ENCODE peak calls at places on chromosome 4, in six cellular contexts. D is H1, X is K562, F is GM12891, K is HepG2, N is GM12878. S is an unnamed sample.

GRCh38 chr4:107854326-107855030 is 29.7 kb downstream of the SGMS2 start:
- DNase-seq in N (no peak), X (no peak), F (no peak), D (no peak), K (no peak), S (no peak)

GRCh38 chr4:141609243-141609642 is 27.1 kb upstream of the IL15 start:
- DNase-seq in N (no peak), X (no peak), K (no peak), D (no peak), F (no peak), S (no peak)

GRCh38 chr4:19358015-19358414 is 893.7 kb upstream of the SLIT2 start:
- DNase-seq in F (no peak), K (no peak), D (no peak), N (no peak), X (no peak), S (no peak)

GRCh38 chr4:96146686-96147085 is 306.8 kb downstream of the PDHA2 start:
- DNase-seq in N (no peak), D (no peak), F (no peak), X (no peak), K (no peak), S (no peak)

GRCh38 chr4:87353592-87353991 is 30.9 kb upstream of the HSD17B13 start:
- DNase-seq in D (peak), X (no peak), N (peak), K (peak), F (peak), S (peak)

GRCh38 chr4:100189820-100190642 is at the start of gene DDIT4L:
- DNase-seq in F (no peak), D (peak), X (peak), N (no peak), K (no peak), S (no peak)

GRCh38 chr4:11701978-11702377 is 273.3 kb upstream of the HS3ST1 start:
- DNase-seq in K (no peak), N (no peak), F (no peak), X (no peak), D (no peak), S (no peak)

GRCh38 chr4:151786158-151786495 is 25.3 kb upstream of the GATB start:
- DNase-seq in F (no peak), X (no peak), D (no peak), N (no peak), K (no peak), S (no peak)

GRCh38 chr4:76562161-76562560 is 127.1 kb downstream of the SHROOM3 start:
- DNase-seq in K (no peak), N (no peak), F (no peak), X (no peak), D (no peak), S (no peak)

GRCh38 chr4:170025523-170026252 is 507 bp downstream of the MFAP3L start:
- DNase-seq in K (no peak), F (no peak), X (no peak), D (peak), N (no peak), S (no peak)

GRCh38 chr4:69601065-69601464 is 38.4 kb downstream of the UGT2A2 start:
- DNase-seq in F (no peak), N (no peak), X (no peak), K (no peak), D (no peak), S (no peak)

GRCh38 chr4:156663663-156664062 is 307.9 kb downstream of the PDGFC start:
- DNase-seq in K (no peak), N (no peak), F (no peak), X (no peak), D (no peak), S (no peak)

GRCh38 chr4:74768857-74769525 is 25.3 kb downstream of the BTC start:
- DNase-seq in D (no peak), N (no peak), X (no peak), K (peak), F (no peak), S (no peak)

GRCh38 chr4:151917145-151917775 is 156.5 kb upstream of the GATB start:
- DNase-seq in D (no peak), K (no peak), N (no peak), X (no peak), F (no peak), S (no peak)

GRCh38 chr4:79685542-79685941 is 277.5 kb upstream of the GK2 start:
- DNase-seq in X (no peak), N (no peak), D (no peak), K (no peak), F (no peak), S (no peak)

DNA sequence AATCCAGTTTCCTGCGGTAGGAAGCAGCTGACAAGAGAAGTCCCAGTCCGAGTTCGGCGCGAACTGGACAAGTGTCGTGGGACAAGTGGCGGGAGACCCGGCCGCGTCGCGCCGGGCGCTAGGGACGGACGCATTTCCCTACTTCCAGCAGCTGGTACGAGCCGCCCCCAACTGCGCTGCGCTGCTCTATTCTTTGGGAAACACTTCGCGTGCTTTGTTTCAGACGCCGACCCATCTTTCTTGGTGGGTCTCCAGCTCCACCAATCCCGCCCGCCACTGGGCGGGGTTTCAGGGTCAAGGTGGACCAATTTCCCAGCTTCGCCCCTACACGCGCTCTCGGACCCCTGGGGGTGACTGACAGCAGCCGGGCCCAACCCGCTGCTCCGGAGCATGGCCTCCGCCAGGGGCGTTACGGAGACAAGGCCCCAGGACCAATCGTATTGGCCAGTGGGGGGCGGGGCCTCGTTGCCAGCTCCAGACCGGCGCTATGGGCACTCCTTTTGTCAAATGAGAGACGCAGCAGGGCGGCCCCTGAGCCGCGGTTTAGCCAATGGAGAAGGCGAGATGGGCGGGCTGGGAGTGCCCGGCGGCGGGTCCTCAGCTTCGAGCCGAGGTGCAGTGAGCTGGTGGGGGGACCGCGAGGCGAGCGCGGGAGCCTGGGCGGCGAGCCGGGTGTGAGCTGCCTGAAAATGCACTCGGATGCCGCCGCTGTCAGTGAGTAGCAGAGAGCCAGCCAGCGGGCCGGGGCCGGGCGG is at the start of gene DCUN1D4:
- DNase-seq in K (peak), D (peak), N (peak), F (peak), X (peak), S (peak)
- TF ChIP-seq POLR2A in K (no peak), D (peak), N (peak), F (no peak), X (peak), S (no peak)

GRCh38 chr4:150078041-150078995 is at the start of gene DCLK2:
- DNase-seq in F (peak), X (peak), N (no peak), D (peak), K (no peak), S (peak)
- TF ChIP-seq POLR2AphosphoS5 in F (no peak), X (no peak), N (no peak), D (no peak), K (no peak), S (no peak)

DNA sequence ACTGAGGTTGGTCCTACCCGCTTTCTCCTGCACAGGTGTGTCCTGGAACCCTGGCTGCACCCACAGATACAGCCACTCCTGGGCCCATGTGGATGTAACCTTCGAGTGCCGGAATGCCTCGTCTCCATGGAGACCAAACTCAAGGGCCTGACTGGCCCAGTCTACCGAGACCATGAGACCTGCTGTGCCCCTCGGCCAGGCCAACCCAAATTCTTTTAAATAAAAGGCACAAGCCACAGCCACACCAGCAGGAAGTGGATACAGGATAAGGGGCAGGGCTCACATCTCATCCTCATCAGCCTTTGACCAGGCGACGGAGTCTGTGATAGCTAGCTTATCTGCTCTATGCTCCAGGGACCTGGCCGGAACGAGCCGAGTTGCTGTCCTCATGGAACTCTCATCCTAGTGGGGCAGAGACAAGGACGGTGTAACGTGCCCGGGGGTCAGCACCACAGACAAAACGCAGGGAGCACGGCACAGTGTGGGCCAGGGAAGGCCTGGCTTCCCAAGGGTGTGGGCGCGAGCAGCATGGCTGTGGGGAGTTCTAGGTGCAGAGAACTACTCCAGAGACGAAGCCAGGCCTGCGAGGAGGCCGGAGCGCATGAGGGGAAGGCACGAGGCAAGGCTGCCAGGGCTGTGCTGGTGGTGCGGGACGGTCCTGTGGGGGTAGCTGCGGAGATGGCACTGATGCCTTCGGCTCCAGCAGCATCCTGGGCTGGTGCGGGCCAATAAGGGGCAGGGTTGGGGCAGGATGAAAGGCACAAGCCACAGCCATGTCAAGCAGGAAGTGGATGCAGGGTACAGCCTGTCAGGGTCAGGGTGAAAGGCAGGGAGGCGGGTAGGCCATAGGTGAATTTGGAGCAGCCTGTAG is 22.7 kb downstream of the NOP14 start:
- DNase-seq in X (no peak), N (no peak), D (no peak), K (no peak), F (no peak), S (no peak)
- TF ChIP-seq TAF1 in X (no peak), N (no peak), D (no peak), K (no peak), F (no peak), S (no peak)

GRCh38 chr4:1712216-1713002 is at the start of gene SLBP:
- DNase-seq in X (peak), N (peak), F (peak), K (peak), D (peak), S (peak)
- TF ChIP-seq POLR2A in X (peak), N (no peak), F (peak), K (peak), D (peak), S (peak)

GRCh38 chr4:25209702-25210101 is 24.1 kb upstream of the PI4K2B start:
- DNase-seq in F (no peak), D (no peak), X (no peak), K (no peak), N (no peak), S (no peak)
- TF ChIP-seq POLR2AphosphoS5 in F (no peak), D (no peak), X (no peak), K (no peak), N (no peak), S (no peak)

DNA sequence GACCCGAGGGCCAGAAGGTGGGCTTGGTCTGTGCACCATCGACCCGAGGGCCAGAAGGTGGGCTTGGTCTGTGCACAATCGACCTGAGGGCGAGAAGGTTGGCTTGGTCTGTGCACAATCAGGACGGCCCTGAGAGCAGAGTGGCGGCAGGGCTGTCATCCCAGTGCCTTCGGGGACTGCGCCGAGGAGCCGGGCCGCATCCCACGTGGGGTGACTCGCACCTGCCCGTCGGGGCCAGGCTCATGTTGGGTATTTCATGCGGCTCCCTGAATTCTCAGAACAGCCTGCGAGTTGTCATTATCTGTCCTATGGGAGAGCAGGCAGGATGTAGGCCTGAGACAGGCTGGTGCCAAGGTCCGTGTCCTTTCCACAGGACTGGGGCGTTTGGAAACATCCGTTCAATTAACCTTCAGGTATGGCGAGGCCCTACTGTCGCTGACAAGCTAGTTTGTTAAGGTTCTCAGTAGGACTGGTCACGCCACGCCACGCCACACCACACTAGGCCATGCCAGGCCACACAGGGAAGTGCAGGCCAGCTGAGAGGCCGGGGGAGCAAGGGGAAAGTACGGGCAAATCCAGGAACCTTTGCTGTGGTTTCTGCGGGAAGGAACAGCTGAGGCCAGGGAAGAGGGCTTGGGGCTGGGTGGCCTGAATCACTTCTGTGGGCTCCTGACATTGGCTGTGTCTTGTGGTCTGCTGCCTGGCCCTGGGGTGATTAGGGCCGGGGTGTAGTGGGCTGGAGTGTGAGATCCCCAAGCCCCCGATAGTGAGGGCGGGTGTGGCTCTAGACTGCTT is 182.9 kb downstream of the AFAP1 start:
- DNase-seq in K (no peak), X (no peak), N (no peak), F (no peak), D (no peak), S (no peak)
- TF ChIP-seq TAF1 in K (no peak), X (no peak), N (no peak), F (no peak), D (no peak), S (no peak)